ENCODE peak calls at places on chromosomes 4 and X, in five cellular contexts. I is astrocyte of the hippocampus, J is WTC11, V is A549, O is ELR. W is an unnamed sample.

GRCh38 chr4:63717384-63717783 is 691.9 kb downstream of the TECRL start:
- DNase-seq in I (peak), J (no peak), V (peak), O (peak), W (peak)

GRCh38 chrX:76253432-76253831 is 80.6 kb downstream of the PBDC1 start:
- DNase-seq in I (peak), J (peak), V (peak), O (peak), W (peak)

GRCh38 chr4:152983774-152984411 is 47.8 kb downstream of the FHDC1 start:
- DNase-seq in I (peak), J (no peak), V (no peak), O (peak), W (no peak)

GRCh38 chr4:39621582-39621981 is 17.1 kb downstream of the SMIM14 start:
- DNase-seq in I (peak), J (no peak), V (no peak), O (peak), W (no peak)

GRCh38 chr4:96016615-96017299 is 176.9 kb downstream of the PDHA2 start:
- DNase-seq in I (peak), J (no peak), V (no peak), O (no peak), W (no peak)

GRCh38 chr4:119604266-119604665 is 24.3 kb downstream of the PDE5A start:
- DNase-seq in I (no peak), J (no peak), V (no peak), O (no peak), W (no peak)

GRCh38 chr4:7903686-7904085 is 36.0 kb downstream of the AFAP1 start:
- DNase-seq in I (no peak), J (no peak), V (no peak), O (no peak), W (no peak)

GRCh38 chrX:134484039-134484438 is 24.1 kb downstream of the HPRT1 start:
- DNase-seq in I (peak), J (no peak), V (peak), O (peak), W (no peak)

GRCh38 chr4:45668086-45668485 is 455.8 kb downstream of the GABRG1 start:
- DNase-seq in I (no peak), J (no peak), V (no peak), O (no peak), W (no peak)